ENCODE peak calls at places on chromosomes 3 and 15, in four cellular contexts. One of them, this sample, is unnamed.
A peak's percentile ranks its signal among the peaks of the same experiment; 100 is the strongest.

GRCh38 chr3:129211772-129212171 is 28.1 kb upstream of the CNBP start:
- DNase-seq in body of pancreas: peak; percentile 75
- DNase-seq in cardiac fibroblast: peak; percentile 87
- DNase-seq in Calu3: peak; percentile 95
- DNase-seq in this sample: peak; percentile 99

GRCh38 chr3:42552830-42553229 is 28.9 kb downstream of the SEC22C start:
- DNase-seq in body of pancreas: no peak
- DNase-seq in Calu3: no peak
- DNase-seq in cardiac fibroblast: no peak
- DNase-seq in this sample: no peak

GRCh38 chr3:141115752-141116541 is 64.8 kb downstream of the SPSB4 start:
- DNase-seq in Calu3: no peak
- DNase-seq in cardiac fibroblast: peak; percentile 37
- DNase-seq in body of pancreas: no peak
- DNase-seq in this sample: no peak

GRCh38 chr3:175224051-175224450 is 364.9 kb downstream of the NAALADL2 start:
- DNase-seq in cardiac fibroblast: peak; percentile 23
- DNase-seq in body of pancreas: peak; percentile 22
- DNase-seq in Calu3: peak; percentile 72
- DNase-seq in this sample: no peak

GRCh38 chr3:107116251-107116650 is 261.0 kb upstream of the CCDC54 start:
- DNase-seq in body of pancreas: no peak
- DNase-seq in Calu3: no peak
- DNase-seq in cardiac fibroblast: no peak
- DNase-seq in this sample: no peak

GRCh38 chr3:129117134-129117533 is 4.5 kb downstream of the RAB43 start:
- DNase-seq in Calu3: no peak
- DNase-seq in cardiac fibroblast: no peak
- DNase-seq in body of pancreas: no peak
- DNase-seq in this sample: no peak

GRCh38 chr3:84096188-84096587 is 862.6 kb upstream of the CADM2 start:
- DNase-seq in body of pancreas: no peak
- DNase-seq in Calu3: no peak
- DNase-seq in cardiac fibroblast: no peak
- DNase-seq in this sample: no peak

GRCh38 chr3:128559486-128560225 is 66.7 kb upstream of the GATA2 start:
- DNase-seq in cardiac fibroblast: no peak
- DNase-seq in body of pancreas: no peak
- DNase-seq in Calu3: peak; percentile 67
- DNase-seq in this sample: peak; percentile 70

GRCh38 chr3:14772533-14773138 is 46.1 kb upstream of the FGD5 start:
- DNase-seq in body of pancreas: no peak
- DNase-seq in cardiac fibroblast: no peak
- DNase-seq in Calu3: no peak
- DNase-seq in this sample: no peak

GRCh38 chr15:78873796-78874761 is 1.4 kb downstream of the MORF4L1 start:
- DNase-seq in Calu3: peak; percentile 35
- DNase-seq in cardiac fibroblast: peak; percentile 39
- DNase-seq in body of pancreas: peak; percentile 43
- DNase-seq in this sample: peak; percentile 24

GRCh38 chr3:196774191-196774820 is 34.6 kb downstream of the PAK2 start:
- DNase-seq in body of pancreas: no peak
- DNase-seq in Calu3: no peak
- DNase-seq in cardiac fibroblast: no peak
- DNase-seq in this sample: peak; percentile 68

GRCh38 chr15:89936051-89936792 is 23.5 kb upstream of the ARPIN start:
- DNase-seq in Calu3: no peak
- DNase-seq in body of pancreas: no peak
- DNase-seq in cardiac fibroblast: no peak
- DNase-seq in this sample: no peak

GRCh38 chr15:47985568-47985967 is 135.2 kb upstream of the SLC24A5 start:
- DNase-seq in body of pancreas: no peak
- DNase-seq in Calu3: no peak
- DNase-seq in cardiac fibroblast: no peak
- DNase-seq in this sample: no peak

GRCh38 chr15:95287774-95288173 is 1042.7 kb upstream of the NR2F2 start:
- DNase-seq in body of pancreas: no peak
- DNase-seq in Calu3: no peak
- DNase-seq in cardiac fibroblast: no peak
- DNase-seq in this sample: peak; percentile 36

GRCh38 chr15:77940548-77940947 is 137.0 kb downstream of the TBC1D2B start:
- DNase-seq in body of pancreas: no peak
- DNase-seq in Calu3: no peak
- DNase-seq in cardiac fibroblast: no peak
- DNase-seq in this sample: no peak

GRCh38 chr15:73602444-73602843 is 30.7 kb downstream of the NPTN start:
- DNase-seq in cardiac fibroblast: peak; percentile 8
- DNase-seq in Calu3: no peak
- DNase-seq in body of pancreas: no peak
- DNase-seq in this sample: peak; percentile 32

GRCh38 chr3:170542704-170543103 is 43.2 kb downstream of the SLC7A14 start:
- DNase-seq in body of pancreas: no peak
- DNase-seq in cardiac fibroblast: no peak
- DNase-seq in Calu3: no peak
- DNase-seq in this sample: peak; percentile 37

GRCh38 chr3:172973799-172974198 is 167.2 kb downstream of the SPATA16 start:
- DNase-seq in cardiac fibroblast: no peak
- DNase-seq in Calu3: no peak
- DNase-seq in body of pancreas: no peak
- DNase-seq in this sample: no peak

GRCh38 chr15:68637755-68638405 is 59.1 kb downstream of the CORO2B start:
- DNase-seq in body of pancreas: peak; percentile 19
- DNase-seq in Calu3: no peak
- DNase-seq in cardiac fibroblast: peak; percentile 90
- DNase-seq in this sample: no peak

GRCh38 chr3:33915796-33916589 is 117.6 kb downstream of the PDCD6IP start:
- DNase-seq in Calu3: no peak
- DNase-seq in cardiac fibroblast: peak; percentile 19
- DNase-seq in body of pancreas: no peak
- DNase-seq in this sample: peak; percentile 54

GRCh38 chr3:149716984-149717383 is 35.3 kb downstream of the COMMD2 start:
- DNase-seq in body of pancreas: no peak
- DNase-seq in cardiac fibroblast: no peak
- DNase-seq in Calu3: no peak
- DNase-seq in this sample: no peak

GRCh38 chr3:57393957-57394356 is 101.5 kb upstream of the ASB14 start:
- DNase-seq in body of pancreas: no peak
- DNase-seq in Calu3: no peak
- DNase-seq in cardiac fibroblast: no peak
- DNase-seq in this sample: no peak

GRCh38 chr15:94287794-94288246 is 56.5 kb downstream of the MCTP2 start:
- DNase-seq in cardiac fibroblast: no peak
- DNase-seq in Calu3: no peak
- DNase-seq in body of pancreas: no peak
- DNase-seq in this sample: no peak

GRCh38 chr15:72421484-72421883 is 23.4 kb downstream of the TMEM202 start:
- DNase-seq in cardiac fibroblast: no peak
- DNase-seq in body of pancreas: no peak
- DNase-seq in Calu3: no peak
- DNase-seq in this sample: peak; percentile 10

GRCh38 chr3:15667484-15667883 is 65.9 kb downstream of the BTD start:
- DNase-seq in Calu3: no peak
- DNase-seq in body of pancreas: no peak
- DNase-seq in cardiac fibroblast: no peak
- DNase-seq in this sample: no peak

GRCh38 chr3:71908001-71908400 is 123.1 kb upstream of the PROK2 start:
- DNase-seq in body of pancreas: no peak
- DNase-seq in Calu3: no peak
- DNase-seq in cardiac fibroblast: no peak
- DNase-seq in this sample: no peak

GRCh38 chr15:68408971-68409370 is 23.0 kb downstream of the ITGA11 start:
- DNase-seq in cardiac fibroblast: no peak
- DNase-seq in Calu3: no peak
- DNase-seq in body of pancreas: no peak
- DNase-seq in this sample: no peak

GRCh38 chr15:40499931-40500330 is 29.1 kb downstream of the CHST14 start:
- DNase-seq in body of pancreas: no peak
- DNase-seq in cardiac fibroblast: no peak
- DNase-seq in Calu3: no peak
- DNase-seq in this sample: peak; percentile 74

GRCh38 chr15:40498891-40499290 is 28.1 kb downstream of the CHST14 start:
- DNase-seq in body of pancreas: no peak
- DNase-seq in Calu3: no peak
- DNase-seq in cardiac fibroblast: no peak
- DNase-seq in this sample: no peak

GRCh38 chr15:40498418-40498817 is 27.6 kb downstream of the CHST14 start:
- DNase-seq in cardiac fibroblast: no peak
- DNase-seq in body of pancreas: no peak
- DNase-seq in Calu3: no peak
- DNase-seq in this sample: peak; percentile 75

GRCh38 chr15:40500584-40501330 is 30.0 kb downstream of the CHST14 start:
- DNase-seq in cardiac fibroblast: no peak
- DNase-seq in body of pancreas: no peak
- DNase-seq in Calu3: no peak
- DNase-seq in this sample: peak; percentile 45

DNA sequence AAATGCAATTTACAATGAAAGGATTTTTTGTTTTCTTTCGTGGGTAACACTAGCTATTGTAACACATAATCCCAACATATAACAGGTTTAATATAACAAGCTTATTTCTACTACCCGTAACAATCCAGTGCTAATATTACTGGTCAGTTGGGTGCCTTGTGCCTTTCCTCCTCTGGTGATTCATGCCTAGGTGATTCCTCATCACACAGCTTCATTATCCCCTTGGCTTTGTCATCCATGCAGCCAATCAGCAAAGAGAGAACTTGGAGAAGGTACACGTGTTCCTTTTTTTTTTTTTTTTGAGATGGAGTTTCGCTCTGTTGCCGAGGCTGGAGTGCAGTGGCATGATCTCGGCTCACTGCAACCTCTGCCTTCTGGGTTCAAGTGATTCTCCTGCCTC is 30.7 kb downstream of the CHST14 start:
- DNase-seq in body of pancreas: no peak
- DNase-seq in cardiac fibroblast: no peak
- DNase-seq in Calu3: no peak
- DNase-seq in this sample: peak; percentile 85
- TF ChIP-seq CTCF in body of pancreas: no peak
- TF ChIP-seq CTCF in cardiac fibroblast: no peak
- TF ChIP-seq CTCF in Calu3: no peak
- TF ChIP-seq CTCF in this sample: no peak

DNA sequence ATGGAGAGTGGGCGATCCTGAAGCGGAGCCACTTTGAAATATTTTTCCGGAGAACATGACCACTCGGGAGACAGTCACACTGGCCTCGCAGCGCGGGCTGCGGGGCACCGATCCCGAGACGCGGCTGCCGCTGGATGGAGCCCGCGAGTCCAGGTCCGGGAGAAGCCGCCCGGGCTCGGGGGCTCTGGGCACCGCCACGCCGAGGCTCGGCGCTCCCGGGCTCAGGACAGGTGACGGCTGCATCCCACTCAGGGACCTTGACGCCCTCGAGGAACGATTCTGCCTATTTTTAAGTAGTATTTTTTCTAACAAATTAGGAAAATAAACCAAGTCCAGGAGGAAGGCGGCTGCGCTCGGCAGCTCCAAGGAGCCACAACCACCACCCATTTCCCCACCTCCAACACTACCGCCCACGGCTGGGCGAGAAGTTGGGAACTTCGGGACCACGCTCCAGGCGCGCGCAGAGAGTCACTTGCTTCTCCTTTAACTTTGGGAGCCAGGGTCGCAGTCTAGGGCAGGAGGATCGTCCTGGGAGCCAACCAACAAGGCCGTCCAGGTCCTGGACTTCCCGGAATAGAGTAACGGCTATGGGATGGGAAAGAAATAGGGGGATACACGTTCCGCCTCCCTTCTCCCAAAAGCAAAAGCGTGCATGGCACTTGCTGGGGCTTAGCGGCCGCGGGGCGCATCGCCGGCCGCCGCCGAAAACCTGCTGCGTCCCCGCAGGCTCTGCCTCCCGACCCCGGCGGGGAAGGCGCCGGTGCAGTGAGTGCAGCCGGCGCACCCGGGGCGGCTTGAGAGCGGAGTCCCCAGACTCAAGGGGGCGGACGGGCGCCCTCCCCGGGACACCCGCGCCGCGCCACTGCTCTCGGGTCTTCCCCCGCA is 897 bp downstream of the MEGF11 start:
- DNase-seq in Calu3: peak; percentile 81
- DNase-seq in body of pancreas: peak; percentile 73
- DNase-seq in cardiac fibroblast: peak; percentile 42
- DNase-seq in this sample: peak; percentile 49
- TF ChIP-seq CTCF in Calu3: peak; percentile 89
- TF ChIP-seq CTCF in body of pancreas: peak; percentile 54
- TF ChIP-seq CTCF in cardiac fibroblast: peak; percentile 57
- TF ChIP-seq CTCF in this sample: peak; percentile 54

DNA sequence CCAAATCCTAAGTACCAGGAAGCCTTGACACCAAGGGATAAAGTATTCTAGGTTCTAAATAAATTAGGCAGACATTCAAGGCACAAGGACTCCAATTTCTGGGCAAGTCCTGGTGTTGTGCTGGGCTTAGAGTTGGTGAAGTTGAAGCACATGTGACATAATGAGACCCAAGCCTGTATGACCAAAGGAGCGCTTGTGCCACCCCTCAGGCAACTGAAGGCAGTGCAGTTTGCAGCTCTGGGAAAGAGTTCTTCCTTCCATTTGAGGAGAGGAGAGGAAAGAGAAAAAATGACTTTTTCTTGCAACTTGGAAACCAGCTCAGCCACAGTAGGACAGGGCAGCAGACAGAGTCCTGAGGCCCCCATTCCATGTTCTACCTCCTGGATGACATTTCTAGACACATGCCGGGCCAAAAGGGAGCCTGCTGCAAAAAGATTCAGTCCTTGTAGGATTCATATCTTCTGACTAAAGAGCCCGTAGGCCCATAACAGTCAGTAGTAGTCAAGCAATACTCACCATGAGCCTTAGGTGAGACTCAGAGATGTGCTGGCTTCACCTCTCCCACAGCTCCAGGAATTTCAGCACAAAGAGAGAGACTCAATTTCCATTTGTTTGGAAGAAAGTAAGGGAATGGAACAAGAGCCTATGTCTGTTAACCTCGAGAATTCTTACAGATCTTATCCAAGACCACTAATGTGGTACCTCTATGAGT is 588.8 kb upstream of the BCHE start:
- DNase-seq in Calu3: no peak
- DNase-seq in body of pancreas: no peak
- DNase-seq in cardiac fibroblast: no peak
- DNase-seq in this sample: peak; percentile 2
- TF ChIP-seq CTCF in Calu3: no peak
- TF ChIP-seq CTCF in body of pancreas: no peak
- TF ChIP-seq CTCF in cardiac fibroblast: no peak
- TF ChIP-seq CTCF in this sample: peak; percentile 19

DNA sequence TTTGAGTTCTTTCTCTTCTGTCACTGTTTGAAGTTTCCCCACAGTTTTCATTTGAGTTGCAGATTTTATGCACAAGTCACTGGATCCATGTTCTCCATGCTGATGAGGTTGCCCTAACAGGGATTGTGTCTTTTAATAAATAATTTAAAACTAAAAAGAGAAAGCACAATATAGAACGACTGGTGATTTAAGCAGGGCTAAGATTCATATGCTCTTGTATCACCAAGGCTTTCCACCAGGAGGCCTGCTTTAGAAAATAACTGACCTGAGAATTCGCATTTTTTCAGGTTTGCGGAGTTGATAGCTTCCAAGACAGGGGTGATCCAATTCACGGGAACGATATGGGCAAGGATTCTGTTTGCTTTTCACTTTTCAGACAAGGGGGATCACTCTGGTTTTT is 252.0 kb upstream of the VEPH1 start:
- DNase-seq in Calu3: no peak
- DNase-seq in body of pancreas: no peak
- DNase-seq in cardiac fibroblast: peak; percentile 3
- DNase-seq in this sample: no peak
- TF ChIP-seq CTCF in Calu3: peak; percentile 29
- TF ChIP-seq CTCF in body of pancreas: no peak
- TF ChIP-seq CTCF in cardiac fibroblast: peak; percentile 20
- TF ChIP-seq CTCF in this sample: peak; percentile 20

This sample was measured in epithelial cell of esophagus.